ENCODE peak calls at places on chromosomes 16 and 17, in six cellular contexts. F, U, P, O, I and T are unnamed samples.

GRCh38 chr16:30112197-30113030 is 923 bp downstream of the GDPD3 start:
- DNase-seq in F (no peak), U (peak), P (peak), O (peak), I (peak), T (peak)

GRCh38 chr17:72890711-72891110 is 201.8 kb downstream of the SLC39A11 start:
- DNase-seq in F (no peak), U (no peak), P (no peak), O (no peak), I (no peak), T (no peak)

GRCh38 chr17:38600906-38601305 is 4.8 kb downstream of the SRCIN1 start:
- DNase-seq in F (no peak), U (no peak), P (peak), O (no peak), I (no peak), T (no peak)

GRCh38 chr17:27384721-27385120 is 71.5 kb upstream of the KSR1 start:
- DNase-seq in F (no peak), U (no peak), P (no peak), O (no peak), I (no peak), T (no peak)

GRCh38 chr16:74743045-74743667 is 31.5 kb downstream of the FA2H start:
- DNase-seq in F (no peak), U (no peak), P (no peak), O (no peak), I (no peak), T (no peak)

GRCh38 chr16:48555597-48555996 is 54.4 kb downstream of the N4BP1 start:
- DNase-seq in F (no peak), U (no peak), P (no peak), O (no peak), I (no peak), T (no peak)

GRCh38 chr17:1076299-1076981 is 79.5 kb downstream of the TIMM22 start:
- DNase-seq in F (no peak), U (no peak), P (no peak), O (no peak), I (no peak), T (no peak)

GRCh38 chr16:27464663-27465482 is 62.9 kb downstream of the IL21R start:
- DNase-seq in F (no peak), U (no peak), P (no peak), O (no peak), I (no peak), T (no peak)

GRCh38 chr17:44310188-44310587 is 1.8 kb downstream of the RUNDC3A start:
- DNase-seq in F (no peak), U (no peak), P (no peak), O (no peak), I (no peak), T (no peak)

GRCh38 chr16:81511371-81511770 is 66.8 kb downstream of the CMIP start:
- DNase-seq in F (no peak), U (no peak), P (no peak), O (no peak), I (no peak), T (no peak)

GRCh38 chr17:12116143-12116542 is 95.5 kb downstream of the MAP2K4 start:
- DNase-seq in F (no peak), U (no peak), P (no peak), O (no peak), I (no peak), T (no peak)

GRCh38 chr16:49782405-49782804 is 73.5 kb downstream of the ZNF423 start:
- DNase-seq in F (no peak), U (no peak), P (no peak), O (no peak), I (no peak), T (no peak)

GRCh38 chr17:39169101-39169500 is 3.1 kb upstream of the ARL5C start:
- DNase-seq in F (no peak), U (no peak), P (no peak), O (no peak), I (no peak), T (no peak)

GRCh38 chr16:79329163-79329521 is 271.4 kb downstream of the MAF start:
- DNase-seq in F (no peak), U (no peak), P (no peak), O (no peak), I (no peak), T (no peak)

GRCh38 chr16:88799569-88800276 is 3.9 kb upstream of the CDT1 start:
- DNase-seq in F (no peak), U (no peak), P (no peak), O (no peak), I (no peak), T (no peak)

GRCh38 chr16:117381-118365 is 20.8 kb downstream of the NPRL3 start:
- DNase-seq in F (peak), U (peak), P (peak), O (peak), I (no peak), T (peak)

GRCh38 chr17:41967141-41967920 is 736 bp downstream of the CNP start:
- DNase-seq in F (peak), U (peak), P (no peak), O (no peak), I (no peak), T (no peak)

DNA sequence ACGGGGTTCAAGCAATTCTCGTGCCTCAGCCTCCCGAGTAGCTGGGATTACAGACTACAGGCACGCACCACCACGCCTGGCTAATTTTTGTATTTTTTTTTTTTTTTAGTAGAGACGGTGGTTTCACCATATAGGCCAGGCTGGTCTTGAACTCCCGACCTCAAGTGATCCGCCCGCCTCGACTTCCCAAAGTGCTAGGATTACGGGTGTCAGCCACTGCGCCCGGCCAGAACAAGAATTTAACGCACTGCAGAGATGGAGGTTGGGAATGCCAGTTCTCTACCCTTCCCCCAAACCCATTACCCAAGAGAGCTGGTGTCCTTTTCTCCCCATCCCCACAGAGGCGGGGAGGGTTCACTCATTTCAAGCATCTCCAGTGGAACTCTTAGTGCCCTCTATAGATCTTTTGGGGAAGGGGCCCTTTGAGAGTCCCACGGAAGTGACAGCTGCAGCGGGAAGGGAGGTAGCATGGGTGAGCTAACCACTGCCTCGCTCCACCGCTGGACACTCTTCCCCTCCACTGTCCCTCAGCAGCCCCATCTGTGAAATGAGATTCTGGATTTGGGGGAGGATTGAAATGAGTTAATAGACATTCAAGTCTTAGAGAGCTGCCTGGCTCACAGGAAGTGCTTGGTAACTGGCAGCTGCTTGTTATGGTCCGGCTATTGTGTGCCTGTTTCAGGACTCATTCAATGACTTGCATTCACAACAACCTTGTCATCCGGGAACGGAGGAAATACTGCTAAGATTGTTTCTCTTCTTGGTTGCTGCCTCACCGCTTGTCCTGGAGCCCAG is 3.5 kb upstream of the UBALD2 start:
- DNase-seq in F (no peak), U (no peak), P (no peak), O (no peak), I (no peak), T (no peak)
- TF ChIP-seq CTCF in F (no peak), U (no peak), P (no peak), O (no peak), I (no peak), T (no peak)

GRCh38 chr17:4997302-4998026 is at the start of the genes INCA1 and KIF1C:
- DNase-seq in F (peak), U (peak), P (peak), O (peak), I (peak), T (peak)
- TF ChIP-seq CTCF in F (peak), U (peak), P (no peak), O (peak), I (peak), T (no peak)

DNA sequence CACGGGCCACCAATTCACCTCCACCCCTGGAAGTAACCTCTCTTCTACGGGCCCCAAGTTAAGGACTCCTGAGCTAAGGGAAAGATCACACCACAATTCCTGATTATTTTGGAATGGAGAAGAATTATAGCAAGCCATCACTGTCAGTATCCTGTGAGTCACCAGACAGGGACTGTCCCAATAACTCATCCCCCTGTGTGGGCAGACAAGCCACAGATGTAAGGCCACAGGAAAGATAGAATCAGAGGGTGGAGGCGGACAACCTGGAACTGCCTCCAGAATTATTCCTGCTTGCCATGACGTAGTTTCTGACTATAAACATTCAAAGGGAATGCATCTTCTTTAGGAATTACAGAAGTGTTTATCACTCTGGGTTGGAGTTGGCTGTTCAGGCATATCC is 5.8 kb upstream of the MYO1D start:
- DNase-seq in F (no peak), U (no peak), P (no peak), O (no peak), I (no peak), T (no peak)
- TF ChIP-seq CTCF in F (no peak), U (no peak), P (no peak), O (no peak), I (no peak), T (no peak)

DNA sequence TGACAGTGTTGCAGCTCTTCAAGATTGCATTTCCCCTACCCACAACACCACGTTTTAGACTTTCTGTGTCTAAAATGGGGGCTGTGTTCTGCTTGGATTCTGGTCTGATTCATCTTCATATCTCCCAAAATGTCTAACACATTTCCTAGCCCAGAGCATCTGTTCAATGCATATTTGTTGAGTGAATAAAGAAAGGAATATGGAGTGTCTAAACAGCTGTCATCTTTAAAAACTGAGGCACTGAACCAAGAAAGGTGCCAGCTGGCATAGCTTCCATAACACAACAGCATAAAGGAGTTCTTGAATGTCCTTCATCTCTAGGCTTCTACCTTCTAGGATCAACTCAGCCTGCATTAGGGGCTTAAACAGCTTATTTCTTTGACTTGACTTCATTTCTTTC is 67.4 kb downstream of the CDH11 start:
- DNase-seq in F (no peak), U (no peak), P (no peak), O (no peak), I (no peak), T (no peak)
- TF ChIP-seq CTCF in F (no peak), U (no peak), P (no peak), O (no peak), I (no peak), T (no peak)

DNA sequence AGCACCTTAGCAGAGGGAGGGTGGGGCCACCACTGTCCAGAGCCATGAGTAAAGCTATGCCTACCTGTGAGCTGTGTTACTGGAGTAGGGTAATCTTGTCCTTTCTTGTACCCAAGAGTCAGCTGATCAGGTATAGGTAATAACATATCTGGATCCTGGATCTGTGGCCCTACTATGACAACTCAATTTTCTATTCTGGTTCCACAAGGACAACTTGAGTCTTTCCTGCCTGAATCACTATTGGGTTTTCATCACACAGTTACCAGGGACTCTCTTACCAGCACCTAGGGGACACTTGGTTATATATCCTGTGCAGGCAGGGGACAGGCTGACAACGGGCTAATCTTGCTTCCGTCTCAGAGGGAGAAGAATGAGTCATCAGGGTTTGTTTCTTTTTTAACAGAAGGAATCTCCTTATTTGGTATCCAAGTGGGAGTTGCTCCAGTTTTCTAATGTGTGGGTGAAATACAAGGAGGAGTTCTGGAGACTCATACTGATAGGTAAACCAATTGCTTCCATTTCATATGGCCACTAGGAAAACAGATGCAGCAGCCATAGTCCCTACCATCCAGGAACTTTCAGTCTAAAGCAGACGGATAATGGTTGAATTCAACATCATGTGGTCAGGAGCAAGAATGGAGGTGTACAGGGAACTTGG is 6.8 kb downstream of the ZNF267 start:
- DNase-seq in F (no peak), U (no peak), P (no peak), O (no peak), I (no peak), T (no peak)
- TF ChIP-seq CTCF in F (no peak), U (no peak), P (no peak), O (no peak), I (no peak), T (no peak)

GRCh38 chr17:81438024-81438664 is 42.9 kb downstream of the BAHCC1 start:
- DNase-seq in F (no peak), U (no peak), P (no peak), O (no peak), I (no peak), T (no peak)

GRCh38 chr17:81435636-81436293 is 40.5 kb downstream of the BAHCC1 start:
- DNase-seq in F (no peak), U (no peak), P (no peak), O (no peak), I (no peak), T (no peak)

GRCh38 chr17:81437221-81437651 is 42.0 kb downstream of the BAHCC1 start:
- DNase-seq in F (no peak), U (no peak), P (no peak), O (no peak), I (no peak), T (no peak)

GRCh38 chr17:81434681-81435417 is 39.6 kb downstream of the BAHCC1 start:
- DNase-seq in F (no peak), U (no peak), P (no peak), O (no peak), I (no peak), T (no peak)

GRCh38 chr17:81436294-81436849 is 41.1 kb downstream of the BAHCC1 start:
- DNase-seq in F (no peak), U (no peak), P (peak), O (peak), I (no peak), T (no peak)
- TF ChIP-seq CTCF in F (no peak), U (no peak), P (no peak), O (no peak), I (no peak), T (no peak)

GRCh38 chr17:55756689-55757088 is 5.8 kb downstream of the PCTP start:
- DNase-seq in F (no peak), U (no peak), P (no peak), O (no peak), I (no peak), T (no peak)

GRCh38 chr17:55757659-55758058 is 6.8 kb downstream of the PCTP start:
- DNase-seq in F (no peak), U (no peak), P (no peak), O (no peak), I (no peak), T (no peak)

GRCh38 chr17:55762086-55762858 is 11.4 kb downstream of the PCTP start:
- DNase-seq in F (no peak), U (no peak), P (no peak), O (no peak), I (no peak), T (no peak)

GRCh38 chr17:55760643-55761355 is 9.9 kb downstream of the PCTP start:
- DNase-seq in F (no peak), U (no peak), P (no peak), O (no peak), I (no peak), T (no peak)

GRCh38 chr17:55758171-55758570 is 7.3 kb downstream of the PCTP start:
- DNase-seq in F (no peak), U (no peak), P (no peak), O (no peak), I (no peak), T (no peak)
- TF ChIP-seq CTCF in F (no peak), U (no peak), P (no peak), O (no peak), I (no peak), T (no peak)